ENCODE peak calls at places on chromosomes 4 and X, in ten cellular contexts. One of them, this sample, is unnamed.

GRCh38 chr4:82898322-82899243 is 2.0 kb upstream of the THAP9 start:
- DNase-seq in endothelial cell: no peak
- DNase-seq in hepatocyte: peak
- DNase-seq in suprapubic skin: no peak
- DNase-seq in SK-N-SH: no peak
- DNase-seq in Calu3: no peak
- DNase-seq in CD8-positive, alpha-beta T cell: peak
- DNase-seq in WTC11: no peak
- DNase-seq in heart right ventricle: no peak
- DNase-seq in GM20000: no peak
- DNase-seq in this sample: no peak

GRCh38 chrX:132266583-132267355 is 47.5 kb upstream of the RAP2C start:
- DNase-seq in endothelial cell: no peak
- DNase-seq in hepatocyte: peak
- DNase-seq in suprapubic skin: no peak
- DNase-seq in SK-N-SH: no peak
- DNase-seq in Calu3: no peak
- DNase-seq in CD8-positive, alpha-beta T cell: no peak
- DNase-seq in WTC11: no peak
- DNase-seq in heart right ventricle: no peak
- DNase-seq in GM20000: peak
- DNase-seq in this sample: no peak

GRCh38 chr4:11748169-11748872 is 319.6 kb upstream of the HS3ST1 start:
- DNase-seq in endothelial cell: no peak
- DNase-seq in hepatocyte: peak
- DNase-seq in suprapubic skin: no peak
- DNase-seq in SK-N-SH: no peak
- DNase-seq in Calu3: no peak
- DNase-seq in CD8-positive, alpha-beta T cell: no peak
- DNase-seq in WTC11: no peak
- DNase-seq in heart right ventricle: no peak
- DNase-seq in GM20000: no peak
- DNase-seq in this sample: no peak

GRCh38 chr4:11805837-11806236 is 377.1 kb upstream of the HS3ST1 start:
- DNase-seq in endothelial cell: no peak
- DNase-seq in hepatocyte: peak
- DNase-seq in suprapubic skin: no peak
- DNase-seq in SK-N-SH: no peak
- DNase-seq in Calu3: peak
- DNase-seq in CD8-positive, alpha-beta T cell: no peak
- DNase-seq in WTC11: no peak
- DNase-seq in heart right ventricle: no peak
- DNase-seq in GM20000: peak
- DNase-seq in this sample: no peak

GRCh38 chrX:153647461-153648357 is 706 bp downstream of the DUSP9 start:
- DNase-seq in endothelial cell: no peak
- DNase-seq in hepatocyte: no peak
- DNase-seq in suprapubic skin: peak
- DNase-seq in SK-N-SH: peak
- DNase-seq in Calu3: no peak
- DNase-seq in CD8-positive, alpha-beta T cell: no peak
- DNase-seq in WTC11: no peak
- DNase-seq in heart right ventricle: no peak
- DNase-seq in GM20000: peak
- DNase-seq in this sample: no peak

GRCh38 chr4:4269856-4270255 is 20.1 kb downstream of the LYAR start:
- DNase-seq in endothelial cell: no peak
- DNase-seq in hepatocyte: no peak
- DNase-seq in suprapubic skin: no peak
- DNase-seq in SK-N-SH: no peak
- DNase-seq in Calu3: no peak
- DNase-seq in CD8-positive, alpha-beta T cell: peak
- DNase-seq in WTC11: no peak
- DNase-seq in heart right ventricle: no peak
- DNase-seq in GM20000: no peak
- DNase-seq in this sample: no peak

GRCh38 chrX:149819371-149819770 is 37.6 kb downstream of the MAGEA9 start:
- DNase-seq in endothelial cell: no peak
- DNase-seq in hepatocyte: no peak
- DNase-seq in suprapubic skin: no peak
- DNase-seq in SK-N-SH: no peak
- DNase-seq in Calu3: no peak
- DNase-seq in CD8-positive, alpha-beta T cell: no peak
- DNase-seq in WTC11: no peak
- DNase-seq in heart right ventricle: no peak
- DNase-seq in GM20000: no peak
- DNase-seq in this sample: no peak

GRCh38 chrX:153862369-153863250 is 23.4 kb downstream of the L1CAM start:
- DNase-seq in endothelial cell: no peak
- DNase-seq in hepatocyte: no peak
- DNase-seq in suprapubic skin: no peak
- DNase-seq in SK-N-SH: peak
- DNase-seq in Calu3: no peak
- DNase-seq in CD8-positive, alpha-beta T cell: no peak
- DNase-seq in WTC11: no peak
- DNase-seq in heart right ventricle: no peak
- DNase-seq in GM20000: no peak
- DNase-seq in this sample: peak

GRCh38 chrX:750263-750662 is 119.7 kb downstream of the SHOX start:
- DNase-seq in endothelial cell: no peak
- DNase-seq in hepatocyte: no peak
- DNase-seq in suprapubic skin: peak
- DNase-seq in SK-N-SH: no peak
- DNase-seq in Calu3: no peak
- DNase-seq in CD8-positive, alpha-beta T cell: no peak
- DNase-seq in WTC11: no peak
- DNase-seq in heart right ventricle: no peak
- DNase-seq in GM20000: no peak
- DNase-seq in this sample: no peak

GRCh38 chrX:132216806-132217202 is 2.4 kb downstream of the RAP2C start:
- DNase-seq in endothelial cell: no peak
- DNase-seq in hepatocyte: peak
- DNase-seq in suprapubic skin: no peak
- DNase-seq in SK-N-SH: no peak
- DNase-seq in Calu3: no peak
- DNase-seq in CD8-positive, alpha-beta T cell: peak
- DNase-seq in WTC11: no peak
- DNase-seq in heart right ventricle: no peak
- DNase-seq in GM20000: no peak
- DNase-seq in this sample: no peak

GRCh38 chr4:30717208-30718020 is 2.8 kb upstream of the PCDH7 start:
- DNase-seq in endothelial cell: peak
- DNase-seq in hepatocyte: peak
- DNase-seq in suprapubic skin: no peak
- DNase-seq in SK-N-SH: peak
- DNase-seq in Calu3: peak
- DNase-seq in CD8-positive, alpha-beta T cell: no peak
- DNase-seq in WTC11: peak
- DNase-seq in heart right ventricle: peak
- DNase-seq in GM20000: peak
- DNase-seq in this sample: peak

GRCh38 chr4:99817310-99817885 is 771 bp downstream of the DAPP1 start:
- DNase-seq in endothelial cell: no peak
- DNase-seq in hepatocyte: no peak
- DNase-seq in suprapubic skin: no peak
- DNase-seq in SK-N-SH: no peak
- DNase-seq in Calu3: no peak
- DNase-seq in CD8-positive, alpha-beta T cell: no peak
- DNase-seq in WTC11: no peak
- DNase-seq in heart right ventricle: no peak
- DNase-seq in GM20000: peak
- DNase-seq in this sample: peak

GRCh38 chrX:64571011-64571410 is 175.8 kb upstream of the MTMR8 start:
- DNase-seq in endothelial cell: no peak
- DNase-seq in hepatocyte: no peak
- DNase-seq in suprapubic skin: no peak
- DNase-seq in SK-N-SH: no peak
- DNase-seq in Calu3: no peak
- DNase-seq in CD8-positive, alpha-beta T cell: no peak
- DNase-seq in WTC11: no peak
- DNase-seq in heart right ventricle: no peak
- DNase-seq in GM20000: no peak
- DNase-seq in this sample: no peak

GRCh38 chr4:183328832-183329231 is 6.6 kb upstream of the CLDN24 start:
- DNase-seq in endothelial cell: no peak
- DNase-seq in hepatocyte: peak
- DNase-seq in suprapubic skin: no peak
- DNase-seq in SK-N-SH: no peak
- DNase-seq in Calu3: no peak
- DNase-seq in CD8-positive, alpha-beta T cell: no peak
- DNase-seq in WTC11: no peak
- DNase-seq in heart right ventricle: no peak
- DNase-seq in GM20000: no peak
- DNase-seq in this sample: no peak

GRCh38 chr4:26609868-26610267 is 26.0 kb downstream of the TBC1D19 start:
- DNase-seq in endothelial cell: no peak
- DNase-seq in hepatocyte: no peak
- DNase-seq in suprapubic skin: no peak
- DNase-seq in SK-N-SH: no peak
- DNase-seq in Calu3: no peak
- DNase-seq in CD8-positive, alpha-beta T cell: no peak
- DNase-seq in WTC11: no peak
- DNase-seq in heart right ventricle: no peak
- DNase-seq in GM20000: no peak
- DNase-seq in this sample: no peak

GRCh38 chr4:14111730-14112171 is 484.2 kb upstream of the BOD1L1 start:
- DNase-seq in endothelial cell: no peak
- DNase-seq in hepatocyte: no peak
- DNase-seq in suprapubic skin: no peak
- DNase-seq in SK-N-SH: no peak
- DNase-seq in Calu3: no peak
- DNase-seq in CD8-positive, alpha-beta T cell: no peak
- DNase-seq in WTC11: no peak
- DNase-seq in heart right ventricle: no peak
- DNase-seq in GM20000: no peak
- DNase-seq in this sample: no peak

GRCh38 chr4:165556383-165556782 is 177.6 kb downstream of the CPE start:
- DNase-seq in endothelial cell: no peak
- DNase-seq in hepatocyte: no peak
- DNase-seq in suprapubic skin: no peak
- DNase-seq in SK-N-SH: no peak
- DNase-seq in Calu3: no peak
- DNase-seq in CD8-positive, alpha-beta T cell: no peak
- DNase-seq in WTC11: no peak
- DNase-seq in heart right ventricle: no peak
- DNase-seq in GM20000: no peak
- DNase-seq in this sample: no peak

GRCh38 chr4:73018595-73018994 is 50.9 kb downstream of the COX18 start:
- DNase-seq in endothelial cell: no peak
- DNase-seq in hepatocyte: no peak
- DNase-seq in suprapubic skin: no peak
- DNase-seq in SK-N-SH: no peak
- DNase-seq in Calu3: no peak
- DNase-seq in CD8-positive, alpha-beta T cell: no peak
- DNase-seq in WTC11: peak
- DNase-seq in heart right ventricle: no peak
- DNase-seq in GM20000: no peak
- DNase-seq in this sample: no peak

GRCh38 chr4:177051473-177052060 is 258.1 kb upstream of the NEIL3 start:
- DNase-seq in endothelial cell: peak
- DNase-seq in hepatocyte: peak
- DNase-seq in suprapubic skin: no peak
- DNase-seq in SK-N-SH: peak
- DNase-seq in Calu3: peak
- DNase-seq in CD8-positive, alpha-beta T cell: no peak
- DNase-seq in WTC11: peak
- DNase-seq in heart right ventricle: no peak
- DNase-seq in GM20000: peak
- DNase-seq in this sample: peak
- TF ChIP-seq CTCF in endothelial cell: peak
- TF ChIP-seq CTCF in hepatocyte: peak
- TF ChIP-seq CTCF in suprapubic skin: no peak
- TF ChIP-seq CTCF in SK-N-SH: peak
- TF ChIP-seq CTCF in Calu3: no peak
- TF ChIP-seq CTCF in CD8-positive, alpha-beta T cell: no peak
- TF ChIP-seq CTCF in WTC11: peak
- TF ChIP-seq CTCF in heart right ventricle: peak
- TF ChIP-seq CTCF in GM20000: peak
- TF ChIP-seq CTCF in this sample: peak

GRCh38 chr4:89558147-89558546 is 250.5 kb upstream of the GPRIN3 start:
- DNase-seq in endothelial cell: no peak
- DNase-seq in hepatocyte: no peak
- DNase-seq in suprapubic skin: no peak
- DNase-seq in SK-N-SH: no peak
- DNase-seq in Calu3: no peak
- DNase-seq in CD8-positive, alpha-beta T cell: no peak
- DNase-seq in WTC11: no peak
- DNase-seq in heart right ventricle: no peak
- DNase-seq in GM20000: no peak
- DNase-seq in this sample: no peak
- TF ChIP-seq CTCF in endothelial cell: peak
- TF ChIP-seq CTCF in hepatocyte: peak
- TF ChIP-seq CTCF in suprapubic skin: no peak
- TF ChIP-seq CTCF in SK-N-SH: peak
- TF ChIP-seq CTCF in Calu3: peak
- TF ChIP-seq CTCF in CD8-positive, alpha-beta T cell: peak
- TF ChIP-seq CTCF in WTC11: no peak
- TF ChIP-seq CTCF in heart right ventricle: peak
- TF ChIP-seq CTCF in GM20000: peak
- TF ChIP-seq CTCF in this sample: peak

GRCh38 chrX:105975382-105975781 is 63.1 kb downstream of the SERPINA7 start:
- DNase-seq in endothelial cell: no peak
- DNase-seq in hepatocyte: peak
- DNase-seq in suprapubic skin: no peak
- DNase-seq in SK-N-SH: no peak
- DNase-seq in Calu3: no peak
- DNase-seq in CD8-positive, alpha-beta T cell: no peak
- DNase-seq in WTC11: no peak
- DNase-seq in heart right ventricle: no peak
- DNase-seq in GM20000: no peak
- DNase-seq in this sample: no peak

GRCh38 chrX:105969487-105969886 is 69.0 kb downstream of the SERPINA7 start:
- DNase-seq in endothelial cell: no peak
- DNase-seq in hepatocyte: no peak
- DNase-seq in suprapubic skin: no peak
- DNase-seq in SK-N-SH: no peak
- DNase-seq in Calu3: no peak
- DNase-seq in CD8-positive, alpha-beta T cell: no peak
- DNase-seq in WTC11: no peak
- DNase-seq in heart right ventricle: no peak
- DNase-seq in GM20000: no peak
- DNase-seq in this sample: no peak

GRCh38 chrX:105973387-105973739 is 65.2 kb downstream of the SERPINA7 start:
- DNase-seq in endothelial cell: no peak
- DNase-seq in hepatocyte: no peak
- DNase-seq in suprapubic skin: no peak
- DNase-seq in SK-N-SH: no peak
- DNase-seq in Calu3: no peak
- DNase-seq in CD8-positive, alpha-beta T cell: no peak
- DNase-seq in WTC11: no peak
- DNase-seq in heart right ventricle: no peak
- DNase-seq in GM20000: no peak
- DNase-seq in this sample: no peak

GRCh38 chrX:105972690-105973386 is 65.7 kb downstream of the SERPINA7 start:
- DNase-seq in endothelial cell: no peak
- DNase-seq in hepatocyte: no peak
- DNase-seq in suprapubic skin: no peak
- DNase-seq in SK-N-SH: no peak
- DNase-seq in Calu3: no peak
- DNase-seq in CD8-positive, alpha-beta T cell: no peak
- DNase-seq in WTC11: no peak
- DNase-seq in heart right ventricle: no peak
- DNase-seq in GM20000: no peak
- DNase-seq in this sample: no peak
- TF ChIP-seq CTCF in endothelial cell: no peak
- TF ChIP-seq CTCF in hepatocyte: no peak
- TF ChIP-seq CTCF in suprapubic skin: no peak
- TF ChIP-seq CTCF in SK-N-SH: no peak
- TF ChIP-seq CTCF in Calu3: no peak
- TF ChIP-seq CTCF in CD8-positive, alpha-beta T cell: no peak
- TF ChIP-seq CTCF in WTC11: no peak
- TF ChIP-seq CTCF in heart right ventricle: no peak
- TF ChIP-seq CTCF in GM20000: no peak
- TF ChIP-seq CTCF in this sample: no peak

GRCh38 chrX:2351321-2351720 is 149.5 kb downstream of the DHRSX start:
- DNase-seq in endothelial cell: no peak
- DNase-seq in hepatocyte: peak
- DNase-seq in suprapubic skin: no peak
- DNase-seq in SK-N-SH: no peak
- DNase-seq in Calu3: no peak
- DNase-seq in CD8-positive, alpha-beta T cell: no peak
- DNase-seq in WTC11: no peak
- DNase-seq in heart right ventricle: no peak
- DNase-seq in GM20000: no peak
- DNase-seq in this sample: no peak
- TF ChIP-seq CTCF in endothelial cell: no peak
- TF ChIP-seq CTCF in hepatocyte: no peak
- TF ChIP-seq CTCF in suprapubic skin: no peak
- TF ChIP-seq CTCF in SK-N-SH: no peak
- TF ChIP-seq CTCF in Calu3: no peak
- TF ChIP-seq CTCF in CD8-positive, alpha-beta T cell: no peak
- TF ChIP-seq CTCF in WTC11: no peak
- TF ChIP-seq CTCF in heart right ventricle: no peak
- TF ChIP-seq CTCF in GM20000: no peak
- TF ChIP-seq CTCF in this sample: no peak